ENCODE peak calls at places on chromosome 4, in six cellular contexts. O is hypothalamus; C is CD4-positive, alpha-beta T cell; V is T-helper 2 cell; Z is D341Med; I is NCI-H1694. S is an unnamed sample.

GRCh38 chr4:40003986-40004385 is 26.3 kb upstream of the PDS5A start:
- DNase-seq in V (no peak), Z (no peak), O (no peak), I (no peak), C (no peak), S (no peak)

GRCh38 chr4:166723532-166724140 is 510.7 kb downstream of the SPOCK3 start:
- DNase-seq in O (no peak), I (no peak), V (no peak), Z (no peak), C (no peak), S (no peak)

GRCh38 chr4:186584912-186585311 is 29.5 kb upstream of the MTNR1A start:
- DNase-seq in C (no peak), Z (no peak), V (no peak), O (no peak), I (no peak), S (no peak)

GRCh38 chr4:178462710-178463109 is 1020.5 kb upstream of the AGA start:
- DNase-seq in O (no peak), I (no peak), V (no peak), Z (no peak), C (no peak), S (no peak)

GRCh38 chr4:140888059-140888458 is 131.9 kb upstream of the TBC1D9 start:
- DNase-seq in O (no peak), V (no peak), C (no peak), Z (no peak), I (no peak), S (no peak)

GRCh38 chr4:2817701-2818350 is 24.9 kb downstream of the SH3BP2 start:
- DNase-seq in O (no peak), V (no peak), I (no peak), C (no peak), Z (peak; percentile 91), S (peak; percentile 69)

GRCh38 chr4:89158884-89159503 is 47.7 kb downstream of the TIGD2 start:
- DNase-seq in V (no peak), I (peak; percentile 64), C (no peak), O (no peak), Z (peak; percentile 45), S (peak; percentile 65)

GRCh38 chr4:7655549-7656243 is 221.0 kb upstream of the PSAPL1 start:
- DNase-seq in O (no peak), C (no peak), Z (no peak), I (no peak), V (no peak), S (no peak)

GRCh38 chr4:25658777-25659176 is 3.1 kb downstream of the SLC34A2 start:
- DNase-seq in C (no peak), I (no peak), V (no peak), O (no peak), Z (no peak), S (no peak)

GRCh38 chr4:48699470-48699869 is 80.6 kb downstream of the FRYL start:
- DNase-seq in C (no peak), V (no peak), Z (no peak), I (no peak), O (no peak), S (no peak)

GRCh38 chr4:151807220-151807619 is 46.4 kb upstream of the GATB start:
- DNase-seq in I (no peak), C (no peak), O (no peak), Z (no peak), V (no peak), S (peak; percentile 1)

GRCh38 chr4:7909966-7910720 is 29.5 kb downstream of the AFAP1 start:
- DNase-seq in C (no peak), V (no peak), I (no peak), Z (no peak), O (no peak), S (no peak)

GRCh38 chr4:76947369-76947768 is 2.2 kb upstream of the SEPTIN11 start:
- DNase-seq in V (no peak), Z (no peak), C (no peak), I (no peak), O (no peak), S (no peak)

GRCh38 chr4:113278324-113278934 is 229.0 kb downstream of the ANK2 start:
- DNase-seq in O (peak; percentile 29), V (no peak), Z (peak; percentile 80), C (peak; percentile 4), I (peak; percentile 23), S (peak; percentile 89)

GRCh38 chr4:5009796-5010195 is 9.5 kb downstream of the CYTL1 start:
- DNase-seq in Z (no peak), I (no peak), O (no peak), C (no peak), V (no peak), S (no peak)

GRCh38 chr4:82423245-82424054 is 6.8 kb downstream of the HNRNPDL start:
- DNase-seq in Z (no peak), I (no peak), V (no peak), O (no peak), C (no peak), S (peak; percentile 42)

GRCh38 chr4:186781032-186781917 is 57.6 kb upstream of the FAT1 start:
- DNase-seq in C (no peak), V (no peak), I (no peak), O (no peak), Z (no peak), S (no peak)

GRCh38 chr4:4541040-4541631 is 712 bp downstream of the STX18 start:
- DNase-seq in I (no peak), Z (peak; percentile 41), C (no peak), O (no peak), V (no peak), S (peak; percentile 30)

GRCh38 chr4:5773271-5773555 is 62.2 kb downstream of the EVC start:
- DNase-seq in V (no peak), Z (no peak), C (no peak), I (no peak), O (no peak), S (no peak)